ENCODE peak calls at places on chromosomes 5 and 9, in six cellular contexts. L, D, U, E, A and F are unnamed samples.

GRCh38 chr9:137021574-137021978 is 6.5 kb downstream of the ABCA2 start:
- DNase-seq in A (no peak), E (no peak), L (no peak), U (no peak), D (no peak), F (no peak)

GRCh38 chr9:136017813-136018190 is 56.6 kb upstream of the UBAC1 start:
- DNase-seq in A (no peak), E (no peak), D (peak), L (no peak), U (no peak), F (no peak)

GRCh38 chr5:127228540-127229184 is 61.9 kb upstream of the MEGF10 start:
- DNase-seq in L (no peak), U (no peak), A (no peak), D (no peak), E (peak), F (peak)

GRCh38 chr5:170357853-170358497 is 31.2 kb downstream of the KCNMB1 start:
- DNase-seq in D (no peak), E (peak), L (no peak), U (peak), A (no peak), F (no peak)

GRCh38 chr5:168327019-168327421 is 35.6 kb downstream of the WWC1 start:
- DNase-seq in A (no peak), E (no peak), D (no peak), L (no peak), U (no peak), F (no peak)

GRCh38 chr5:108084105-108084504 is 297.8 kb downstream of the FBXL17 start:
- DNase-seq in U (no peak), D (no peak), L (no peak), A (peak), E (no peak), F (no peak)

GRCh38 chr9:102779341-102779740 is 215.8 kb upstream of the CYLC2 start:
- DNase-seq in D (no peak), E (no peak), A (no peak), L (no peak), U (no peak), F (no peak)

GRCh38 chr9:93308158-93308602 is 124.2 kb downstream of the WNK2 start:
- DNase-seq in E (no peak), U (no peak), D (no peak), L (no peak), A (no peak), F (no peak)

GRCh38 chr5:79330071-79330470 is 94.1 kb downstream of the JMY start:
- DNase-seq in U (no peak), E (no peak), A (no peak), D (no peak), L (no peak), F (no peak)

GRCh38 chr5:134151723-134152122 is 25.0 kb downstream of the SKP1 start:
- DNase-seq in A (no peak), D (no peak), U (no peak), L (no peak), E (no peak), F (no peak)

GRCh38 chr9:134335095-134335489 is 8.8 kb downstream of the RXRA start:
- DNase-seq in E (no peak), L (no peak), D (no peak), U (no peak), A (no peak), F (no peak)

GRCh38 chr5:64749385-64749784 is 19.1 kb downstream of the SREK1IP1 start:
- DNase-seq in D (no peak), L (no peak), E (no peak), A (no peak), U (no peak), F (no peak)

GRCh38 chr5:94969174-94969573 is 315.7 kb downstream of the MCTP1 start:
- DNase-seq in E (no peak), D (no peak), A (no peak), L (no peak), U (no peak), F (peak)

GRCh38 chr9:120783611-120784047 is 9.6 kb downstream of the FBXW2 start:
- DNase-seq in U (no peak), A (no peak), D (no peak), L (peak), E (no peak), F (peak)

GRCh38 chr5:175800656-175801081 is 70.7 kb upstream of the CPLX2 start:
- DNase-seq in U (no peak), D (no peak), E (no peak), A (no peak), L (no peak), F (peak)

GRCh38 chr5:120327180-120327579 is 136.9 kb upstream of the PRR16 start:
- DNase-seq in U (no peak), D (no peak), L (no peak), E (no peak), A (no peak), F (no peak)

DNA sequence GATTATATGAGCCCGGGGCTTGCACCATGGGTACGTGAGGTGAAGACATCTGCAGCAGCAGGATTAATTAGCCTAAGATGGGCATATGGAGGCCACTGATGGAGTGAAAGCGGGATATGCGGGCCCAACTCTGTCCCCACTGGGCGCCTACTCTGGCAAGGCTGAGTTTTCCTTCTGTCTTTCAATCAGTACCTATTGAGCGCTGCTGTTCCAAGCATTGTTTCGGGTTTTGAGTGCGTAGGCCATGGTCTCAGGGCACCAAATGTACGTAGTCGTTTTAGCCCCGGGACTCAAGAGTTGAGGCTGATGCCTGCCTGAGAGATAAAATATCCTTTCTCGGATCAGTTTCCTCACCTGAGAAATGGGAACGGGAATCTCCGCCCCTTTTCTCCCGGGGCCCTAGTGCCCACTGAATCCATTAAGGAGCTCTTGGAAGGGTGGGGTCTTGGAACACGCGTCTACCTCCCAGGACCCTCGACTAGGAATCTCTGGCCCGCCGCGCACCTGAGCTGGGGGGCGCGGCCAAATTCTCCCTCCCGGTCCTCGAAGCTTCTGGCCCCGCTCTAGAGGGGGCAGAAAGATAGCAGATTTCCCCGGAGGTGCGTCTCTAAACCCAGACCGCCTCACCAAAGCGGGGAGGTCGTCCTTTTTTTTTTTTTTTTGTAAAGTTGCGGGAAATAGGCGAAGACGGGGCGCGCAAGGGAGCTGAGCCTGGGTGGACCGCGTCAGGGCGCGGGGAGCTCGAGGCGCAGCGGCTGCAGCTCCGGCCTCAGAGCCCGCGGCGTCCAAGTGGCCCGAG is 544 bp upstream of the CXXC5 start:
- DNase-seq in U (no peak), A (no peak), L (no peak), D (peak), E (peak), F (no peak)
- H3K4me3 ChIP-seq in U (no peak), A (peak), L (peak), D (peak), E (peak), F (peak)

GRCh38 chr5:111461261-111461671 is 51.1 kb downstream of the STARD4 start:
- DNase-seq in D (peak), U (no peak), L (no peak), E (peak), A (no peak), F (peak)
- TF ChIP-seq CTCF in D (peak), U (no peak), L (peak), E (no peak), A (peak), F (peak)

GRCh38 chr9:36925033-36925432 is 109.0 kb downstream of the PAX5 start:
- DNase-seq in D (no peak), E (no peak), U (no peak), A (no peak), L (no peak), F (no peak)
- H3K4me3 ChIP-seq in D (no peak), E (no peak), U (no peak), A (no peak), L (no peak), F (no peak)

GRCh38 chr9:114929166-114929565 is 1.2 kb downstream of the TNFSF8 start:
- DNase-seq in L (no peak), D (no peak), U (no peak), E (no peak), A (no peak), F (no peak)

GRCh38 chr9:114928092-114928491 is 2.3 kb downstream of the TNFSF8 start:
- DNase-seq in A (no peak), E (no peak), D (no peak), U (no peak), L (no peak), F (no peak)

GRCh38 chr9:114932502-114932901 is 2.1 kb upstream of the TNFSF8 start:
- DNase-seq in A (no peak), U (no peak), L (no peak), E (no peak), D (no peak), F (no peak)

GRCh38 chr9:114931407-114931806 is 1.0 kb upstream of the TNFSF8 start:
- DNase-seq in E (no peak), L (no peak), U (no peak), D (no peak), A (no peak), F (no peak)

GRCh38 chr9:114930063-114930812 is at the start of gene TNFSF8:
- DNase-seq in A (no peak), D (no peak), L (no peak), E (no peak), U (no peak), F (no peak)
- TF ChIP-seq CTCF in A (no peak), D (no peak), L (no peak), E (no peak), U (no peak), F (no peak)

GRCh38 chr5:1876708-1877433 is 5.9 kb downstream of the IRX4 start:
- DNase-seq in D (no peak), E (no peak), L (no peak), A (no peak), U (no peak), F (no peak)
- H3K4me3 ChIP-seq in D (no peak), E (no peak), L (no peak), A (no peak), U (no peak), F (no peak)

GRCh38 chr5:174399411-174399810 is 325.0 kb upstream of the MSX2 start:
- DNase-seq in D (no peak), L (no peak), A (no peak), E (no peak), U (no peak), F (no peak)

GRCh38 chr5:174404848-174405247 is 319.5 kb upstream of the MSX2 start:
- DNase-seq in E (no peak), D (no peak), U (no peak), L (no peak), A (no peak), F (no peak)

GRCh38 chr5:174398171-174398570 is 326.2 kb upstream of the MSX2 start:
- DNase-seq in A (no peak), U (no peak), L (no peak), E (no peak), D (no peak), F (no peak)

GRCh38 chr5:174401793-174402192 is 322.6 kb upstream of the MSX2 start:
- DNase-seq in A (no peak), U (no peak), E (no peak), L (no peak), D (no peak), F (no peak)

GRCh38 chr5:174402224-174402812 is 322.1 kb upstream of the MSX2 start:
- DNase-seq in E (no peak), L (no peak), U (no peak), A (no peak), D (no peak), F (no peak)
- TF ChIP-seq CTCF in E (no peak), L (no peak), U (no peak), A (peak), D (no peak), F (peak)

DNA sequence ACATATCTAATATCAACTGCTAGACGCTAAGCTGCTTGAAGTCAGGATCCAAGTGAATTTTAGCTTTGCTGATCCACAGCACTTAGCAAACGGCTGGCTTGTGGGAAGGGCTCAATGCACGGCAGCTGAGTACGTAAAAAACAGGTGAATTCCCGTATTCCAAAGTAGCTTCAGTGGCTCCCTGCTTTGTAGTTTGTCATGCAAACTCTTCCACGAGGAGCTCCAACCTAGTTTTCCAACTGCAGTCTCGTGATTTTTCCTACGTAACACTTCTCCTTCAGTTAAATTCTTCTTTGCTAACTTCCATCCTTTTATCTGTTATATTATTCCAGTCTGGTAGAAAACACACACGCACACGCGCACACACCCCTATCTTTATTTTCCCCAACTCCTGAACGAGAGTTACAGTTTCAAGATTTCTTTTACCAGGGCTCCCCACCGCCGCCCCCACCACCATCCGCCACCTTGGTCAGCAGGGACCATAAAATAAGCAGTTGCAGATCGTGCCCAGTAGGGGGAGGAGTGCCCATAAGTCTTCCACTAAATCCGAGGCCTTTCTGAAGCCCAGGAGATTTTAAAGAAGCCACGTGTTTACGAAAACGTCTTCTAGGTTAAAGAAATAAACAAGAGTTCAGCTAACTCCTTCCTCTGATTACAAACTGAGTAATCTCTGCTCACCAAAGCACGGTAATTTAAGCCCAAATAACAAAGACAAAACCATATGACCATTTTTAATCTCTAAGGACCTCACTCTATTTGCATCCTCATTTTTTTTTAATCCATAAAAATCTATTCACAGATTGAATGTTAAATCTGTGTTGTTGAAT is 34.8 kb upstream of the TRIO start:
- DNase-seq in L (peak), A (peak), E (peak), D (no peak), U (peak), F (peak)
- H3K4me3 ChIP-seq in L (no peak), A (no peak), E (no peak), D (no peak), U (no peak), F (peak)

DNA sequence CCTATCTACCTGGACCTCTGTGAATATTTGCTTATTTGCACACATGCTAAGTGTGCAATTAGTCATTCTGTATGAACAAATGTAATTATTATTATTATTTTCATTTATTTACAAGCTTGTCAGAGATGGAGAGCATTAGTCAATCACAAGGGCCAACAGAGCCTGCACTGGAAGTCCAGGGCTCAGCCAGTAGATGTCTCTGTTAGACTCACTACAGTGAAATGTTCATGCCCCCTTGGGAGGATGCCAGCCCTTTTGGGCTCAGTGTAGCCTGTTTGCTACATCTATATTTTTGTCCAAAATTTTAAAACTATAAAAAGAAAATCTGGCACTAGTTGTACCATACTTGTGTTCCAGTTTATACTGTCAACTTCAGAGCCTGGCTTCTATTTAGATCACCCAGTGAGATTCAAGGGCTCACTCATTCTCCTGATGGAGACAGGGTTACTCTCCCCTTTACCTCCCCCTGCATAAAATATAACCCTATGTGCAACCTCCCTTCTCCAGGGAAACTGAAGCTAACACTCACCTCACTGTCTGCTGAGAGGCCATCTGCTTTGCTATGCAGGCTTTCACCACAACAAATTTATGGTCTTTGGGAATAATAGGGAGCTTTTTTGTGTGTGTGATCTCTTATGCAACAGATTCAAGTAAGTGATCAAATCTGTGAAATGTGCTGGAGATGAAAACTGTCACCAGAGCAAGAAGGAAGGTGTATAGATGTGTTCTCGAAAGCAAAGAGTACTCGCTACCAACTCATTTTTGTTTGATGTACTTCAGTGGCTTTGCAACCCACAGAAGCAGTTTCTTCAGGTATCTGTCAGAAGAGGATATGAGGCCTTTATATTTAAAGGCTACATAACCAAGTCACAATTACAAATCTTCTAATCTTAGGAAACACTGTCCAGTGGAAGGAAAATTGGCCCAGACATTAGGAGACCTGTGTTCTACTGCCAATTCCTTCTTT is 99.9 kb upstream of the TLE4 start:
- DNase-seq in U (peak), E (peak), D (peak), A (no peak), L (peak), F (peak)
- TF ChIP-seq CTCF in U (peak), E (peak), D (peak), A (peak), L (peak), F (peak)

GRCh38 chr5:54799645-54800044 is 185.7 kb downstream of the ESM1 start:
- DNase-seq in D (no peak), E (no peak), A (no peak), U (no peak), L (no peak), F (no peak)

GRCh38 chr5:54803381-54804025 is 181.9 kb downstream of the ESM1 start:
- DNase-seq in L (no peak), U (no peak), E (no peak), A (no peak), D (no peak), F (peak)

GRCh38 chr5:54807421-54807820 is 178.0 kb downstream of the ESM1 start:
- DNase-seq in E (no peak), L (no peak), U (no peak), A (peak), D (no peak), F (peak)

GRCh38 chr5:54804521-54804920 is 180.9 kb downstream of the ESM1 start:
- DNase-seq in D (no peak), U (no peak), A (no peak), L (no peak), E (no peak), F (no peak)

DNA sequence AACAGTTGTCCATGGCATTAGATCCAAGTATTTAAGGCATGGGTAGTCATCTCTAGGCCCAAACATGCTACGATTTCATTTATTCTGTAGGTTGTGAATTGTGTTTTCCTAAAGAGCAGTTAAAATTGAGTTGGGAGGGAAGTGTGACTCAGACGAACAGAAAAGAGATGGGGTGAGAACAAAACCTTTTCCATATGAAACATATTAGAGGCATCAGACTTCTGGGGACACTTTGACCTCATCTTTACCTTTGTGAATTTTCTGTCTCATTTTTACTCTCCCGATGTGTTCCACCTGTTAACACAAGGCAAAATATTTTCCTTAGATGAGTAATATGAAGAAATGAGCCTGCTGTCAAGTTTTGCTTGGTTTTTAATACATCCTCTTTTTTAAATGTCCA is 181.3 kb downstream of the ESM1 start:
- DNase-seq in E (no peak), D (no peak), U (no peak), A (no peak), L (no peak), F (no peak)
- H3K4me3 ChIP-seq in E (no peak), D (no peak), U (no peak), A (no peak), L (no peak), F (no peak)

GRCh38 chr9:124815601-124816000 is 37.7 kb upstream of the WDR38 start:
- DNase-seq in E (no peak), A (no peak), D (no peak), L (no peak), U (no peak), F (no peak)

GRCh38 chr9:124821247-124821623 is 32.0 kb upstream of the WDR38 start:
- DNase-seq in L (no peak), A (no peak), E (peak), D (no peak), U (no peak), F (no peak)

GRCh38 chr9:124818431-124819281 is 34.6 kb upstream of the WDR38 start:
- DNase-seq in U (no peak), L (no peak), A (no peak), E (peak), D (no peak), F (peak)

DNA sequence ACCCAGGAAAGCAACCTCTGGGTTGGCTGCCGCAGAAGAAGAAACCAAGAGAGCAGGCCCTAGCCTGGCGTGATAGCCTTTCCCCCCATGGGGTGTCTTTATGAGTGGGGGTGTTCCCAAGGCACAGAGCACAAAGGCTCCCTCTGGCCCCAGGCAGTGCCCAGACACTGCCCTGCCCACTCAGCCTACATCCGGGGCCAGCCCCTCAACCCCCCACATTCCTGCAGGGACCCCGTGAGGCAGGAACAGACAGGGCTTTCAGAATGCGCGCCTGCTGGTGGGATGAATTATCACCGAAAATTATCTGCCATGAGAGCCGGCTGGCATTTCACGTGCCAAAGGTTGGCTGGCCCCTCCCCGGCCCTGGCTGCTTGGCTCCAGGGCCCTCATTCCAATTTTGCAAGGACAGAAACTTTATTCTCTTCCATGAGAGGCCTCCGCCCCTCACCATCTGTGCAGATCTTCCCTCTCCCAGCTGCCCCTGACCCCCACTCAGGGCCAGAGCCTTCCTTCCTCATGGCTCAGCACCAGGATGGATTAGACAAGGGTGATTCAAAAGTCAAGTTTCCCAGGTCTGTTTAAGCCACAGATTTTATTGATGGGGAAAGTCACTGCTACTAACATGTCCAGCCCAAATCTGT is 32.5 kb upstream of the WDR38 start:
- DNase-seq in A (no peak), U (no peak), D (no peak), L (no peak), E (peak), F (peak)
- TF ChIP-seq CTCF in A (no peak), U (no peak), D (no peak), L (no peak), E (no peak), F (no peak)